ENCODE peak calls at places on chromosomes 12 and 14, in seven cellular contexts. L is HL-60, T is breast epithelium, P is hepatocyte, B is neural progenitor cell, O is fibroblast of mammary gland, M is ovary. I is an unnamed sample.

GRCh38 chr12:45540661-45541341 is 188.7 kb upstream of the ARID2 start:
- DNase-seq in L (no peak), T (no peak), P (no peak), B (no peak), O (no peak), M (no peak), I (no peak)

GRCh38 chr12:78674311-78675085 is 190.1 kb upstream of the SYT1 start:
- DNase-seq in L (no peak), T (no peak), P (no peak), B (no peak), O (peak; percentile 64), M (no peak), I (no peak)

GRCh38 chr12:2598001-2598400 is 196.8 kb upstream of the FKBP4 start:
- DNase-seq in L (no peak), T (no peak), P (no peak), B (no peak), O (no peak), M (no peak), I (no peak)

GRCh38 chr12:15858348-15858747 is 23.8 kb upstream of the STRAP start:
- DNase-seq in L (no peak), T (no peak), P (no peak), B (peak; percentile 20), O (no peak), M (no peak), I (no peak)

GRCh38 chr12:57467212-57467874 is 7.8 kb downstream of the GLI1 start:
- DNase-seq in L (no peak), T (no peak), P (no peak), B (no peak), O (no peak), M (no peak), I (no peak)

GRCh38 chr14:71931492-71932228 is 569 bp upstream of the RGS6 start:
- DNase-seq in L (no peak), T (no peak), P (no peak), B (peak; percentile 68), O (no peak), M (no peak), I (no peak)

GRCh38 chr14:58428011-58428807 is 690 bp downstream of the KIAA0586 start:
- DNase-seq in L (peak; percentile 67), T (no peak), P (peak; percentile 18), B (peak; percentile 51), O (peak; percentile 73), M (no peak), I (no peak)

GRCh38 chr12:77189463-77189862 is 124.1 kb upstream of the E2F7 start:
- DNase-seq in L (no peak), T (no peak), P (peak; percentile 26), B (no peak), O (peak; percentile 90), M (no peak), I (no peak)

GRCh38 chr12:87444039-87444438 is 585.2 kb downstream of the C12orf50 start:
- DNase-seq in L (no peak), T (no peak), P (no peak), B (no peak), O (no peak), M (no peak), I (no peak)

GRCh38 chr14:77052281-77053044 is 24.0 kb upstream of the IRF2BPL start:
- DNase-seq in L (no peak), T (no peak), P (no peak), B (no peak), O (no peak), M (no peak), I (no peak)

GRCh38 chr12:81300454-81300853 is 222.6 kb downstream of the ACSS3 start:
- DNase-seq in L (no peak), T (no peak), P (peak; percentile 7), B (peak; percentile 9), O (no peak), M (no peak), I (no peak)

DNA sequence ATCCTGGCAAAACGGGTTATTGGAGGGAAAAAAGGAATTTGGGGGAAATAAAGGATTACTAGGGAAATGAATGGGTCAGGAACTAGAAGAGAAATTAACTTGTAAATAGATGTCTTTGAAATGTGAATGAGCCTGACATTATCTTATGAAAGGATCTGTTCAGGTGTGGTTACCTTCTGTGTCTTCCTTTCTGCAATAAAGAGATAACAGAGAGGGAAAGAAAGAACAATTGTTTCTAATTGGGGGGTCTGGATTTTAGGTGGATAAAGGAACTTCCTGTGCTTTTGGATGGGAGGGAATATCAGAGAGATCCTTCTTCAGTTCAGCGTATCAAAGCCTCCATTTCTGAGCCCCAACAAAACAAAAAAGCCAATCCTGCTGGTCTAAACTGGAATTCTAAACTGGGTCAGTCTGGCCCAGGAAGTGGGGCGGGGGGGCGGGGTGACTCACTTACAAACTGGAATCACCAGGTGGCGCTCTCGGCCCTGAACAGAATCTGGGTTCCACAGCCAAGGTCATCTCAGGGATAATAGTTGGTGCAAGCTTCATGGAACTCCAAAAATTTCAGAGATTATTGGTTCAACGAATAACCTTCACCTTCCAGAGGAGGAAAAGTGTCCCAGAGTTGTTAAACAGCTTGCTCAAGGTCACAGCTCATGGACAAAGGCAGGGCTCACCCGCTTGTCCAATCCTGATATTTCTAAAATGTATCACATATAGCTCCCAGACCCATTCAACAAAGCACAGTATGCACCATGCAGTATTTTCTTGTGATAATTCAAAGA is 15.2 kb upstream of the PEBP1 start:
- DNase-seq in L (no peak), T (peak; percentile 76), P (peak; percentile 84), B (peak; percentile 75), O (peak; percentile 67), M (peak; percentile 85), I (no peak)
- TF ChIP-seq CTCF in L (peak; percentile 22), T (no peak), P (peak; percentile 75), B (peak; percentile 75), O (peak; percentile 51), M (no peak), I (peak; percentile 44)

DNA sequence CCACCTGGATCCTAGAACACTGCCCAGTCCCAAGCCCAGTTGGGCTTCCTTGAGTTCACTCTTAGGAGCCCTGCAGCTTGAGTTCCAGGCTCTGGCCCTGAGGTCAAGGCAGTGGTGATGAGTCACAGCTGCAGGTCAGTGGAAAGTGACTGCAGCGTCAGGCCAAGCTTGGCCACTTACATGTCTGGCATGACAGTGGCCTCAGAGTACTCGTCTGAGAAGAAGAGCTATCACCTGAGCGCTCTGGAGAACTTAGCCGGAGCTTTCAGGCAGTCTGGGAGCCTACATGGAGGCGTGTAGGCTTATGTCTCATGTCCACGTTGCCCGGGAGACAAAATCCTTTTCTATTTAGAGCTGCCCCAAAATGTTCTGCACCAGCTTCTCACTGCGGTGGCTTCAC is 75.6 kb downstream of the ARL6IP4 start:
- DNase-seq in L (no peak), T (no peak), P (no peak), B (no peak), O (peak; percentile 54), M (peak; percentile 52), I (no peak)
- H3K4me3 ChIP-seq in L (no peak overlapping the region), T (no peak overlapping the region), P (no peak overlapping the region), B (no peak overlapping the region), O (no peak overlapping the region), M (no peak overlapping the region), I (no peak overlapping the region)

DNA sequence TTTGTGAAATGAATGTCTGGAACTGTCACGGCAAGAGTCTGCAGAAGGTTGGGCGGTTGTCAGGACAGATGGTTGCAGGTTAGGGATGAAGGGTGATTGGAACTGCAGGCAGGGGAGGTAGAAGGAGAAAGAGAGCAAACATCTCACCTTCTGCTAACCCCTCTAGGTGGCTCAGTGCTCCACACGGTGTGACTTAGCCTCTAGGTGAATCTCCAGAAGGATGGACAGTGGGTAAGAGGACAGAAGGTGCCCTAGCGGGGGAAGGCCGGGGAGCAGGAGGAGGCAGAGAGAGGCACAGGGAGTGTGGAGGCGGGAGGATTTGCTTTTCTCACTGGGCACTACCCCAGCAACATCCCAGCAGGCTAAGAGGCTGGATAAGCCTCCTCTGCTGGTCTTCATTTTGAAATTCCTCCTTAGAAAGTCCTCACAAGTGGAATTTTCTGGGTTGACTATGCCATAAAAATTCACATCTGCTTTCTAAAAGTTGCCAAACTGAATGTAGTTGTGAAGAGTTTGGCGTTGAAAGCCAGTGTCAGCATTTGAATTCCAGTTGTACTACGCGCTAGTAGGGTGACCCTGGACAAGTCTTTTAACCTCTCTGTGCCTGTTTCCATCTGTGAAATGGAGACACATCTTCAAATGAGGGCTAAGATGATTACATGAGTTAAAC is 10.7 kb upstream of the GPR68 start:
- DNase-seq in L (no peak), T (no peak), P (no peak), B (no peak), O (no peak), M (no peak), I (no peak)
- TF ChIP-seq CTCF in L (no peak), T (no peak), P (no peak), B (no peak), O (no peak), M (no peak), I (no peak)

GRCh38 chr12:65891987-65892481 is 67.8 kb downstream of the HMGA2 start:
- DNase-seq in L (no peak), T (peak; percentile 56), P (peak; percentile 73), B (no peak), O (peak; percentile 100), M (peak; percentile 73), I (peak; percentile 36)
- H3K4me3 ChIP-seq in L (no peak overlapping the region), T (no peak overlapping the region), P (no peak overlapping the region), B (no peak overlapping the region), O (no peak overlapping the region), M (no peak overlapping the region), I (no peak overlapping the region)

GRCh38 chr12:124344526-124344925 is 49.6 kb downstream of the RFLNA start:
- DNase-seq in L (no peak), T (no peak), P (no peak), B (no peak), O (no peak), M (no peak), I (no peak)
- TF ChIP-seq CTCF in L (no peak), T (no peak), P (no peak), B (no peak), O (no peak), M (no peak), I (no peak)

DNA sequence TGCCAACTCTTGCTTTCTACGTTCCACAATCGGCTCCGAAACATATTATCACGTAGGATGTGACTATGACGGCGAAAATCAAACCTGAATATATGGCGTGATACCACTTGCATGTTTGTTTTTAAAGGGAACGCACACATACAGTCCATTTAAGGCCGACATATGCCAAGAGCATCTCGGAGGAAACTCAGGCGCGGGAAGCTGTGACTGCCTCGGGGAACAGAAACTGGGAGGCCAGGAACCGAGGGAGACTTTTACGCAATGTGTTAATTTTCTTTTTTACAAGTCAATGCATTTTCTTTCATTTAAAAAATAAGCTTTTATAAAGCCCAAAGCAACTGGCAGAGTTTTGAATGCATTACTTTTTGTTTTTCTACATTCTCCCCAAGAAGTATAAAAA is 6.9 kb downstream of the NCOR2 start:
- DNase-seq in L (no peak), T (no peak), P (no peak), B (no peak), O (no peak), M (no peak), I (no peak)
- H3K4me3 ChIP-seq in L (no peak overlapping the region), T (no peak overlapping the region), P (no peak overlapping the region), B (no peak overlapping the region), O (no peak overlapping the region), M (no peak overlapping the region), I (no peak overlapping the region)